ENCODE peak calls at places on chromosome 4, in six cellular contexts. R is neuronal stem cell, S is IMR-90, W is mesenchymal stem cell, H is mesendoderm, O is H1. G is an unnamed sample.

GRCh38 chr4:110164251-110164650 is 34.2 kb downstream of the ELOVL6 start:
- DNase-seq in R (no peak), S (peak), W (peak), H (no peak), O (no peak), G (peak)

GRCh38 chr4:8523175-8523574 is 57.0 kb upstream of the GPR78 start:
- DNase-seq in R (no peak), S (no peak), W (no peak), H (no peak), O (no peak), G (no peak)

GRCh38 chr4:144289687-144290433 is 149.3 kb upstream of the GYPA start:
- DNase-seq in R (no peak), S (no peak), W (no peak), H (no peak), O (no peak), G (no peak)

GRCh38 chr4:43471950-43472349 is 579.4 kb downstream of the GRXCR1 start:
- DNase-seq in R (no peak), S (no peak), W (no peak), H (peak), O (no peak), G (no peak)

GRCh38 chr4:118351851-118352827 is 664 bp downstream of the PRSS12 start:
- DNase-seq in R (peak), S (peak), W (peak), H (peak), O (peak), G (peak)

GRCh38 chr4:90027565-90027964 is 99.6 kb upstream of the CCSER1 start:
- DNase-seq in R (no peak), S (no peak), W (no peak), H (no peak), O (no peak), G (no peak)

GRCh38 chr4:11428701-11429571 is at the start of gene HS3ST1:
- DNase-seq in R (peak), S (peak), W (peak), H (peak), O (peak), G (peak)

GRCh38 chr4:88792821-88793220 is 95.2 kb upstream of the NAP1L5 start:
- DNase-seq in R (no peak), S (peak), W (no peak), H (peak), O (no peak), G (peak)

GRCh38 chr4:5710962-5711478 is at the start of gene EVC:
- DNase-seq in R (peak), S (peak), W (peak), H (peak), O (peak), G (peak)

GRCh38 chr4:180134116-180134866 is 2108.9 kb upstream of the TENM3 start:
- DNase-seq in R (no peak), S (no peak), W (no peak), H (no peak), O (no peak), G (no peak)

GRCh38 chr4:151313306-151314028 is 11.9 kb downstream of the SH3D19 start:
- DNase-seq in R (no peak), S (no peak), W (no peak), H (no peak), O (no peak), G (peak)

GRCh38 chr4:183722738-183723560 is 63.9 kb downstream of the TRAPPC11 start:
- DNase-seq in R (peak), S (peak), W (peak), H (peak), O (peak), G (peak)

GRCh38 chr4:13162886-13163285 is 321.3 kb downstream of the RAB28 start:
- DNase-seq in R (no peak), S (no peak), W (no peak), H (peak), O (no peak), G (no peak)

GRCh38 chr4:92433272-92433758 is 129.5 kb downstream of the GRID2 start:
- DNase-seq in R (no peak), S (no peak), W (no peak), H (no peak), O (no peak), G (no peak)

GRCh38 chr4:142614621-142615323 is 231.3 kb downstream of the INPP4B start:
- DNase-seq in R (no peak), S (peak), W (no peak), H (no peak), O (no peak), G (no peak)

GRCh38 chr4:153375303-153375702 is 30.8 kb downstream of the MND1 start:
- DNase-seq in R (no peak), S (no peak), W (peak), H (no peak), O (no peak), G (no peak)

GRCh38 chr4:15031993-15032660 is 29.8 kb downstream of the CPEB2 start:
- DNase-seq in R (no peak), S (peak), W (peak), H (no peak), O (no peak), G (no peak)

GRCh38 chr4:180465364-180465763 is 1777.8 kb upstream of the TENM3 start:
- DNase-seq in R (no peak), S (no peak), W (no peak), H (no peak), O (no peak), G (no peak)

GRCh38 chr4:39987505-39987904 is 9.8 kb upstream of the PDS5A start:
- DNase-seq in R (no peak), S (no peak), W (no peak), H (no peak), O (no peak), G (no peak)

GRCh38 chr4:159358226-159358625 is 255.3 kb downstream of the RAPGEF2 start:
- DNase-seq in R (no peak), S (peak), W (peak), H (no peak), O (no peak), G (no peak)

GRCh38 chr4:78569291-78569821 is 17.8 kb downstream of the ANXA3 start:
- DNase-seq in R (no peak), S (peak), W (peak), H (peak), O (no peak), G (peak)

GRCh38 chr4:5956285-5957021 is 61.8 kb downstream of the C4orf50 start:
- DNase-seq in R (peak), S (no peak), W (no peak), H (peak), O (no peak), G (no peak)

GRCh38 chr4:80058740-80059139 is 14.3 kb downstream of the ANTXR2 start:
- DNase-seq in R (no peak), S (peak), W (peak), H (peak), O (no peak), G (peak)

GRCh38 chr4:3074846-3075651 is 568 bp downstream of the HTT start:
- DNase-seq in R (peak), S (peak), W (peak), H (peak), O (peak), G (peak)

GRCh38 chr4:97910005-97910404 is 233.3 kb downstream of the STPG2 start:
- DNase-seq in R (no peak), S (no peak), W (no peak), H (peak), O (no peak), G (no peak)

GRCh38 chr4:24473309-24473721 is 111.0 kb downstream of the DHX15 start:
- DNase-seq in R (peak), S (peak), W (peak), H (peak), O (peak), G (peak)

GRCh38 chr4:2072971-2073807 is 14.1 kb downstream of the NAT8L start:
- DNase-seq in R (no peak), S (no peak), W (no peak), H (no peak), O (peak), G (no peak)

GRCh38 chr4:3283916-3284315 is 8.9 kb upstream of the RGS12 start:
- DNase-seq in R (no peak), S (no peak), W (no peak), H (no peak), O (no peak), G (no peak)

GRCh38 chr4:74418063-74418670 is 26.8 kb upstream of the AREG start:
- DNase-seq in R (no peak), S (peak), W (peak), H (no peak), O (no peak), G (no peak)

GRCh38 chr4:5472166-5472565 is 236.2 kb downstream of the EVC2 start:
- DNase-seq in R (no peak), S (no peak), W (no peak), H (no peak), O (no peak), G (peak)

GRCh38 chr4:10173039-10173753 is 56.6 kb upstream of the WDR1 start:
- DNase-seq in R (no peak), S (peak), W (no peak), H (peak), O (no peak), G (peak)
- H3K27ac ChIP-seq in R (no peak), S (no peak), W (no peak), H (no peak), O (no peak), G (peak)

DNA sequence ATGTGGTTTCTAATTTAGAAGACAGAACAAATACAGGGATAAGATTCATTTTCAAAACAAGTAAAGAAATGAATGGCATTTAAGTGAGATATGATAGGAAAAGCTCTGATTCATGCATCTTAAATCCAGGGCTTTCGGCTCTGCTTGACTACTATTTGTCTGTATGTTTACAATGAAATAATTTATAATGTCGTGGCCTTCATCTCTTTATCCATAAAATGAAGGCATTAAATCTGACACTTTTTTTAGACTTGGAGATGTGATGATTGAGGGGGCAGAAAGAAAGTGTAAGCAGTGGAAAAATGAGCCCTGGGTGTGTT is 115.7 kb upstream of the KIT start:
- DNase-seq in R (no peak), S (no peak), W (no peak), H (no peak), O (no peak), G (no peak)
- H2BK5ac ChIP-seq in R (no peak), S (peak), W (no peak), H (no peak), O (no peak), G (no peak)

GRCh38 chr4:139824882-139825522 is 159.4 kb downstream of the MGST2 start:
- DNase-seq in R (no peak), S (no peak), W (no peak), H (peak), O (no peak), G (no peak)
- H3K4me3 ChIP-seq in R (no peak), S (no peak), W (no peak), H (no peak), O (peak), G (no peak)

DNA sequence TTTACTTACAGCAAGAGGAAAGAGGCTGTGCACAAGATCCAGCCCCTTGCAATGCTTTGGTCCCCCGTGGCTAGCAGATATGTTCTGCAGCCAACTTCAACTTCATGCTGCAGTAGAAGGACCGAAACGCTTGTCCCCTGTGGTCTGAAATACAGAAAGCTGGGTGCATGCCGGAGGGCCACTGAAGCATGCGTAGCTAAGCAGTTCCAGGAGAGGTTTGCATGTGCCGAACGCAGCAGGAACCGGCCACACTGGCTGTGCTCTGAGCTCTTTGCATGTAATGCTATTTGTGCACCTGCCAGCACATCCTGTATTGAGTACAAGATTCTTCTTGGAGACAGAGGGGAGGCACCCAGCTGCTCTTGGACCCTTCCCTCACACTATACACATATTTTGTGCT is 35.8 kb upstream of the SHISA3 start:
- DNase-seq in R (no peak), S (no peak), W (no peak), H (no peak), O (no peak), G (no peak)
- H3K27ac ChIP-seq in R (no peak), S (peak), W (no peak), H (no peak), O (no peak), G (no peak)